ENCODE peak calls at places on chromosomes 12 and 14, in four cellular contexts. T is upper lobe of left lung, K is A549, D is HepG2. I is an unnamed sample.

GRCh38 chr12:84860718-84861117 is 51.9 kb downstream of the SLC6A15 start:
- ATAC-seq in T (no peak), K (no peak), D (no peak), I (no peak)

GRCh38 chr12:39623919-39624318 is 4.3 kb upstream of the ABCD2 start:
- ATAC-seq in T (no peak), K (no peak), D (no peak), I (no peak)

GRCh38 chr12:12611512-12612306 is at the start of gene CREBL2:
- ATAC-seq in T (peak; percentile 97), K (peak; percentile 96), D (peak; percentile 94), I (peak; percentile 95)

GRCh38 chr12:11269607-11270006 is at the start of gene PRB3:
- ATAC-seq in T (no peak), K (no peak), D (no peak), I (no peak)

GRCh38 chr12:30631710-30632109 is 64.0 kb downstream of the IPO8 start:
- ATAC-seq in T (no peak), K (no peak), D (no peak), I (no peak)

GRCh38 chr12:94267907-94268575 is 119.7 kb downstream of the PLXNC1 start:
- ATAC-seq in T (no peak), K (no peak), D (no peak), I (no peak)

GRCh38 chr14:27528328-27528727 is 930.5 kb upstream of the NOVA1 start:
- ATAC-seq in T (peak; percentile 57), K (peak; percentile 61), D (peak; percentile 88), I (no peak)

GRCh38 chr14:67618617-67619063 is 1.1 kb upstream of the ARG2 start:
- ATAC-seq in T (peak; percentile 85), K (peak; percentile 77), D (peak; percentile 24), I (peak; percentile 17)

GRCh38 chr14:67674139-67674479 is 323 bp downstream of the VTI1B start:
- ATAC-seq in T (peak; percentile 89), K (peak; percentile 91), D (peak; percentile 89), I (peak; percentile 73)

GRCh38 chr14:73567951-73568885 is 795 bp upstream of the ACOT2 start:
- ATAC-seq in T (peak; percentile 39), K (peak; percentile 4), D (peak; percentile 18), I (no peak)

GRCh38 chr14:61403411-61403810 is 82.0 kb downstream of the PRKCH start:
- ATAC-seq in T (no peak), K (no peak), D (no peak), I (no peak)

GRCh38 chr14:100278702-100279101 is 27.5 kb downstream of the SLC25A29 start:
- ATAC-seq in T (peak; percentile 37), K (peak; percentile 40), D (peak; percentile 54), I (no peak)

GRCh38 chr12:88763536-88764100 is 183.3 kb upstream of the KITLG start:
- ATAC-seq in T (no peak), K (no peak), D (no peak), I (no peak)

GRCh38 chr14:52402812-52403526 is 88.9 kb downstream of the PTGER2 start:
- ATAC-seq in T (no peak), K (no peak), D (no peak), I (no peak)

GRCh38 chr14:61719344-61720301 is 24.3 kb downstream of the HIF1A start:
- ATAC-seq in T (no peak), K (peak; percentile 12), D (no peak), I (no peak)

GRCh38 chr14:55097894-55098560 is 31.0 kb upstream of the LGALS3 start:
- ATAC-seq in T (peak; percentile 29), K (no peak), D (no peak), I (no peak)

GRCh38 chr12:104682790-104683279 is 226.1 kb downstream of the CHST11 start:
- ATAC-seq in T (peak; percentile 62), K (no peak), D (no peak), I (no peak)

GRCh38 chr12:18296909-18297280 is 35.6 kb downstream of the PIK3C2G start:
- ATAC-seq in T (peak; percentile 64), K (peak; percentile 32), D (no peak), I (no peak)

GRCh38 chr12:121388421-121388981 is 11.4 kb upstream of the RNF34 start:
- ATAC-seq in T (no peak), K (peak; percentile 62), D (peak; percentile 67), I (no peak)

GRCh38 chr12:104551313-104551931 is 94.7 kb downstream of the CHST11 start:
- ATAC-seq in T (no peak), K (no peak), D (no peak), I (no peak)

GRCh38 chr12:101962486-101962885 is 85.1 kb downstream of the DRAM1 start:
- ATAC-seq in T (peak; percentile 16), K (no peak), D (no peak), I (peak; percentile 79)

GRCh38 chr14:38254565-38255407 is 1.1 kb downstream of the CLEC14A start:
- ATAC-seq in T (peak; percentile 13), K (no peak), D (peak; percentile 31), I (no peak)

GRCh38 chr14:98008381-98009113 is 1211.4 kb downstream of the VRK1 start:
- ATAC-seq in T (no peak), K (no peak), D (no peak), I (no peak)

GRCh38 chr12:19044430-19044829 is 85.1 kb upstream of the PLEKHA5 start:
- ATAC-seq in T (no peak), K (no peak), D (no peak), I (no peak)

GRCh38 chr12:54991161-54991991 is 6.8 kb upstream of the TESPA1 start:
- ATAC-seq in T (no peak), K (no peak), D (no peak), I (no peak)

GRCh38 chr12:114438635-114439256 is 32.8 kb upstream of the TBX5 start:
- ATAC-seq in T (no peak), K (no peak), D (no peak), I (no peak)

GRCh38 chr14:75658957-75659356 is 1.7 kb downstream of the ERG28 start:
- ATAC-seq in T (no peak), K (no peak), D (no peak), I (no peak)

GRCh38 chr12:121789233-121789781 is 4.2 kb downstream of the RHOF start:
- ATAC-seq in T (peak; percentile 18), K (no peak), D (no peak), I (no peak)

GRCh38 chr12:9787340-9787737 is 26.6 kb upstream of the CD69 start:
- ATAC-seq in T (no peak), K (no peak), D (no peak), I (no peak)

GRCh38 chr12:97681612-97682504 is 219.3 kb downstream of the RMST start:
- ATAC-seq in T (no peak), K (no peak), D (no peak), I (no peak)

GRCh38 chr14:34331728-34332623 is 130.1 kb downstream of the SPTSSA start:
- ATAC-seq in T (peak; percentile 88), K (peak; percentile 96), D (peak; percentile 95), I (peak; percentile 60)

GRCh38 chr14:65432361-65432948 is 19.9 kb downstream of the FUT8 start:
- ATAC-seq in T (no peak), K (no peak), D (no peak), I (no peak)

GRCh38 chr14:106518054-106518943 is 991.9 kb downstream of the TMEM121 start:
- ATAC-seq in T (no peak), K (no peak), D (no peak), I (no peak)

GRCh38 chr14:69298131-69299071 is 38.4 kb downstream of the GALNT16 start:
- ATAC-seq in T (peak; percentile 38), K (no peak), D (no peak), I (no peak)
- TF ChIP-seq EP300 in T (no peak), K (no peak), D (no peak), I (no peak)

GRCh38 chr14:21997300-21997699 is 323.7 kb upstream of the OR4E1 start:
- ATAC-seq in T (no peak), K (peak; percentile 94), D (peak; percentile 97), I (no peak)
- TF ChIP-seq CTCF in T (no peak), K (no peak), D (peak; percentile 31), I (no peak)

DNA sequence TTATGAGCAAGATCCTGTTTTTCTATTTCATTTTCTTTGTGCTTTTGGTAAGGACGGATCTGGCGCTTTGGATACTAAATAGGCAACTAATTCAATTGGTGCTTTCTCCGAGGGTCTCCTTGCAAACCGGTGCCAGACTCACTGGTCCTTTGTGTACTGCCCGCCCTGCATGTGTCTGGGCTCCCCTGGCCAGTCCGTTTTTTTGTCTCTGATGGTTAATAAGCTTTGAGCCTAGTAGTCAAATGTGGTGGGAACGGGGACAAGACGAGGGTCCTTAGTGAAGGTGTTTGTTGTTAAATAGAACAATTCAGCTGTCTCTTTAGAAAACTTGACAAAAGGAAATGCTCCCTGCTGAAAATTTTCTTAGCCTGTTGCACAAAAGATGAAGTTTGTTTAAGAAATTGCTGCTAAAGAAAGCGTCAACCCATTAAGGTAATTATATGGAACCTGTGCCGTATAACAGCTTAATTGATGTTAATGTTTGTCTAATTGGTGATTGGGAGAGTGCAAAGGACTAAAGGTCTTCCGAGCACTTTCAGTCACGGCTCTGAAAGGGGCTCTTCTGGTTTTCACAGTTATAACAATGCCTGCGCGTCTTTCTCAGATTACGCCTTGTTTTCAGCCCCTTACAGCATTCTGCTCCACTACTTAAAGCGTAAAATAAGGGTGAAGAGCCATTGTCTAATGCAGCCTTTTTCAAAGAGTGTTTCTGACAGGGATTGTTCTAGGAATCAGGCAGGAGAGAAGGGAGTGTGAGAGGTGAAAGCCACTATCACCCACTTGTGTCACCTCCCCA is 537.4 kb downstream of the PRKD1 start:
- ATAC-seq in T (no peak), K (no peak), D (no peak), I (no peak)
- TF ChIP-seq EP300 in T (no peak), K (no peak), D (no peak), I (no peak)

GRCh38 chr12:6842075-6842474 is 1.4 kb downstream of the GNB3 start:
- ATAC-seq in T (no peak), K (no peak), D (no peak), I (no peak)
- TF ChIP-seq CTCF in T (no peak), K (no peak), D (no peak), I (no peak)

GRCh38 chr12:123091230-123091629 is 59.7 kb downstream of the PITPNM2 start:
- ATAC-seq in T (no peak), K (no peak), D (no peak), I (no peak)
- TF ChIP-seq EP300 in T (no peak), K (no peak), D (no peak), I (no peak)

DNA sequence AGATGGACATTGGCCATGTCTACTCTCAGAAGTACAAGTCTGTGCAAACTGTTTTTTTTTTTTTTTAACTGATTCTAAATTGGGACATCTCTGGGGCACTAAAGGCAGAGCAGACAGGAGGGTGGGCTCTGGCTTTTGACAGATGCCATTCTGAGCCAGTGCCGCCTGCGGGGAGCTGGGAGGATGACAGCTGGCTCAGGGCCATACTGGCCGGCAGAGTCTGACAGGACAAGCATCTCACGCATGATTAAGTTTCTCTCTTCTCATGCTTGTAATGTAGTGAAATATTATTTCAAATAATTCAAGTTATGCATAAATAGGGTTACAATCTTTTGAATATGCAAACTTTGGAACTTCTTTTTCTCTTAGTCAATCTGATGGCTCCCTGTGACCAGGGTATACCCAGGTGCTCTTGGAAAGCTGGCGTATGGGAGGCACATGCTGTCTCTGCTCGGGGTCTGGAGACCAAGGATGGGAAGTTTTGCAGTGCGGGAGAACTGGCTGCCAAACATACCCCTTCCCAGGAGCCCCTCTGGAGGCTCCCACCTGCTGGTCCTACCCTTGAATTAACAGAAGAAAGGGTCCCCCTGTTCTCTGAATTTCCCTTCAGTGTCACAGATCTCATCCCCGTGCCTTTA is 7.6 kb downstream of the CDCA4 start:
- ATAC-seq in T (no peak), K (peak; percentile 39), D (no peak), I (no peak)
- TF ChIP-seq CTCF in T (no peak), K (no peak), D (no peak), I (no peak)

I was measured in gastroesophageal sphincter.